ENCODE peak calls at places on chromosomes 11 and 22, in eight cellular contexts. M, C, S, X, T, Y, E and Z are unnamed samples.

GRCh38 chr22:26568207-26568706 is 21.7 kb downstream of the TPST2 start:
- DNase-seq in M (peak), C (peak), S (peak), X (peak), T (peak), Y (no peak), E (peak), Z (no peak)

GRCh38 chr11:35962373-35963138 is 18.7 kb downstream of the LDLRAD3 start:
- DNase-seq in M (no peak), C (no peak), S (no peak), X (no peak), T (no peak), Y (no peak), E (peak), Z (no peak)

GRCh38 chr11:119671048-119671447 is 58.0 kb downstream of the NECTIN1 start:
- DNase-seq in M (peak), C (peak), S (no peak), X (no peak), T (no peak), Y (no peak), E (peak), Z (peak)

GRCh38 chr11:46808804-46809431 is 37.2 kb downstream of the CKAP5 start:
- DNase-seq in M (peak), C (peak), S (peak), X (no peak), T (no peak), Y (peak), E (peak), Z (no peak)

GRCh38 chr11:109914809-109915653 is 178.2 kb upstream of the ZC3H12C start:
- DNase-seq in M (peak), C (peak), S (peak), X (no peak), T (no peak), Y (peak), E (peak), Z (peak)

GRCh38 chr11:126307706-126308105 is 3.8 kb downstream of the DCPS start:
- DNase-seq in M (peak), C (peak), S (peak), X (peak), T (peak), Y (peak), E (peak), Z (peak)

GRCh38 chr11:120811731-120812130 is 212.2 kb upstream of the TBCEL start:
- DNase-seq in M (no peak), C (no peak), S (no peak), X (no peak), T (no peak), Y (no peak), E (no peak), Z (no peak)

GRCh38 chr11:61754534-61755482 is 2.4 kb downstream of the MYRF start:
- DNase-seq in M (peak), C (peak), S (no peak), X (peak), T (no peak), Y (peak), E (peak), Z (no peak)

GRCh38 chr11:118953265-118953664 is 2.8 kb upstream of the UPK2 start:
- DNase-seq in M (peak), C (peak), S (no peak), X (peak), T (peak), Y (peak), E (peak), Z (no peak)

GRCh38 chr11:22466809-22467208 is 128.6 kb downstream of the SLC17A6 start:
- DNase-seq in M (peak), C (peak), S (peak), X (peak), T (no peak), Y (no peak), E (peak), Z (peak)

GRCh38 chr11:86977441-86978050 is 22.4 kb upstream of the FZD4 start:
- DNase-seq in M (no peak), C (no peak), S (no peak), X (no peak), T (no peak), Y (no peak), E (no peak), Z (peak)

GRCh38 chr22:41500303-41500702 is 31.4 kb downstream of the ACO2 start:
- DNase-seq in M (no peak), C (no peak), S (no peak), X (no peak), T (no peak), Y (no peak), E (no peak), Z (no peak)

GRCh38 chr22:37186228-37186996 is 1.6 kb downstream of the C1QTNF6 start:
- DNase-seq in M (peak), C (peak), S (peak), X (peak), T (peak), Y (peak), E (peak), Z (peak)

GRCh38 chr22:29700949-29701927 is 18.6 kb upstream of the CABP7 start:
- DNase-seq in M (peak), C (peak), S (no peak), X (peak), T (peak), Y (peak), E (no peak), Z (peak)

DNA sequence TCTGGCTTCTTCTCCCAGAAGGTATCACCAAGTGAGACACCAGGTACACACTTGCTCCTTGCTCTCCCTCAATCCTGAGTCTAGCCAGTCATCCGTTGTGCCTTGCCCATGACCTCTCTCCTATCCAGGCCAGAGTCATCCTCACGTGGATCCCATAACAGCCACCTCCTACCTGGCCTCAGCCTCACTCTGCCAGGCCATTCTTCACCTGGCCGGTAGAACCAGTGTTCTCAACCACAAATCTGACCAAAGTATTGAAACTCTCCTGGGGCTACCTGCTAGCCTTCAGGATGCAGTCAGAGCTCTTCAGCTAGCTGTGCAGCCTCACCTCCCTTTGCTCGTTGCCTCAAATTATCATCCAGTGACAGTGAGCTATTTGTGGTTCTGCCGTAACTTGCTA is 37.7 kb downstream of the CHRDL2 start:
- DNase-seq in M (no peak), C (no peak), S (no peak), X (no peak), T (no peak), Y (no peak), E (no peak), Z (no peak)
- H2AFZ ChIP-seq in M (no peak), C (no peak), S (no peak), X (no peak), T (no peak), Y (no peak), E (no peak), Z (no peak)

GRCh38 chr11:2089536-2090165 is 49.5 kb downstream of the IGF2 start:
- DNase-seq in M (peak), C (peak), S (peak), X (peak), T (peak), Y (peak), E (peak), Z (peak)

GRCh38 chr11:2091112-2091746 is 48.0 kb downstream of the IGF2 start:
- DNase-seq in M (no peak), C (no peak), S (no peak), X (no peak), T (peak), Y (no peak), E (no peak), Z (peak)

GRCh38 chr11:2090172-2091111 is 48.7 kb downstream of the IGF2 start:
- DNase-seq in M (no peak), C (no peak), S (no peak), X (no peak), T (peak), Y (no peak), E (no peak), Z (peak)

GRCh38 chr11:2088284-2088683 is 50.9 kb downstream of the IGF2 start:
- DNase-seq in M (no peak), C (no peak), S (no peak), X (no peak), T (peak), Y (peak), E (no peak), Z (peak)

DNA sequence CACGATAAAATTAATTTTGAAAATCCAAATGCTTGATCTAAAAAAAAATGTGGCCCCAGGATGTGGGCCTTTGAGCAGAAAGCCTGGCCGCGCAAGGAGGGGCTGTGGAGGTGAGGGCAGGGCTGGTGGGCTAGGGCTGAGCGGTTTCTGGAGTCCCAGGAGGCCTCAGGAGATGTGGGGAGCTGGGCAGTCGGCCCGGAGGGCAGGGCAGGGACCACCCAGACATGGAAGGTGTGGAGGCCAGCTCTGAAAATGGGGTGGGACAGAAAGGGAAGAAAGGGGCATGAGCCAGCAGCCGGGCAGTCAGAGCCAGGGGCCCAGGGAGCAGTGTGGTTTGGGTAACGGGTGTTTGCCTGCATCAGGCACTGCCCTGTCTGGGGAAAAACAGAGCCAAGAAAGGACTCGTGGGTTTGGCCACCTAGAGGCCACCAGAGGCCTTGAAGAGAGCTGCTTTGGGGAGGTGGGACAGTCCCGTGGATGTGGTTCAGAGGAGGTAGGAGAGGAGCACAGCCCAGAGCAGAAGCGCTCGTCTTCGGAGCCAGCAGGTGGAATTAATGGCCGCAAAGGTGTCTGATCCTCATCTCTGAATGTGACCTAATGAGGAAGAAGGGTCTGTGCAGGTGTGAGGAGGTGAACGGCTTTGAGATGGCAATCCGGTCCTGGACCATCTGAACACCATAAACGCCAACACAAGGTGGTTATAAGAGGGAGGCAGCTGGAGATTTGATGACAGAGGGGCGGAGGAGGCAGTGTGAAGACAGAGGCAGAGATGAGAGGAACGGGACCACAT is 50.2 kb downstream of the IGF2 start:
- DNase-seq in M (no peak), C (no peak), S (no peak), X (no peak), T (peak), Y (peak), E (no peak), Z (peak)
- H2AFZ ChIP-seq in M (no peak), C (peak), S (no peak), X (no peak), T (no peak), Y (no peak), E (no peak), Z (no peak)

DNA sequence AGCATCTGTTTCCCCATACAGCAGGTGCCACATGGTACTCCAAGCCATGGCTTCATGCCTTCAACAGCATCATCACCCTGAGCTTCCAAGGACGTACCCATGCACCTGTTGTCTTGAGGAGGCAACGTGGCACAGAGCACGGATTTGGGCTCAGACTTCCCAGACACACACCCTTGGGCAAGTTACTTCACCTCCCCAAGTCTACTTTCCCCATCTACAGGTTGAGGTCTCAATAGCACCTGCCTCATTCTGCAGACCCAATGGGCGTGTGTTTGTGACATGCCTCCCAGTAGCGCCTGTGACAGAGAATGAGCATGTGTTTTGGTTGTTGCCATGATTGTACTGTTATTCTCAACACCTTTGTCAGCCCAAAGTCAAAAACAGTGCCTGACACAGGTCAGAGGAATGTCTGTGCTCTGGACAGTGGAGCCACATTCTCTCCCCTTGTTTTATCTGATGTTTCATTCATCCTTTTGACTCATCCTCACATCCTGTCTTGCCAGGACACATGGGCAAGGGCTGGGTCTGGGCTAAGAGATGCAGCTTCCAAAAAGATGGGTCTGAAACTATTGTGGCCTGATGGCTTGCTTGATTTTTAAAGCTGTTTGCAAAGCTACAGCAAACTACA is 53.4 kb upstream of the CCND1 start:
- DNase-seq in M (peak), C (peak), S (peak), X (no peak), T (no peak), Y (no peak), E (no peak), Z (peak)
- H2AFZ ChIP-seq in M (no peak), C (peak), S (no peak), X (no peak), T (no peak), Y (no peak), E (no peak), Z (no peak)

DNA sequence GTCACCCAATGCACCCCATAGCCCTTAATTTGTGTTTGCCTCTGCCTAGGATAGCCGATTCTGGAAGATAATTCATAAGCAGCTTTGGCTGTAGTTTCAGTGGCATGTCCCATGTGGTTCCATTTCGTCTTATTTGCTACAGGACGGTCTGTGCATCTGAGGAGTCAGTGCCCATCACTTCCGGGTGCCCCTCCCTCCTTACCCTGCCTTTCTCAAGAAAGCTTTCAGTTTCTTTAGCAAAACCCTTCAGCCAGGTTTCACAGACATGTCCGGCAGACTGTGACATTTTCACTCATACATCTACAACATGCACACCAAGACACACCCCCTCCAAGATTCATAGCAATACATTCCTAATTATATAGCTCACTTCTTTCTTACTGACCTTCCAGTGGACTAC is 14.3 kb downstream of the TP53AIP1 start:
- DNase-seq in M (no peak), C (peak), S (no peak), X (no peak), T (no peak), Y (no peak), E (no peak), Z (peak)
- H2AFZ ChIP-seq in M (no peak), C (peak), S (no peak), X (no peak), T (no peak), Y (no peak), E (no peak), Z (no peak)

GRCh38 chr11:76629133-76629852 is 41.3 kb downstream of the LRRC32 start:
- DNase-seq in M (peak), C (peak), S (no peak), X (no peak), T (no peak), Y (no peak), E (peak), Z (peak)

GRCh38 chr11:76631566-76632308 is 38.8 kb downstream of the LRRC32 start:
- DNase-seq in M (no peak), C (no peak), S (no peak), X (no peak), T (no peak), Y (no peak), E (no peak), Z (no peak)

GRCh38 chr11:76632492-76632891 is 38.1 kb downstream of the LRRC32 start:
- DNase-seq in M (no peak), C (no peak), S (no peak), X (no peak), T (no peak), Y (no peak), E (no peak), Z (no peak)

GRCh38 chr11:76629853-76630599 is 40.5 kb downstream of the LRRC32 start:
- DNase-seq in M (no peak), C (peak), S (no peak), X (no peak), T (no peak), Y (no peak), E (peak), Z (peak)

DNA sequence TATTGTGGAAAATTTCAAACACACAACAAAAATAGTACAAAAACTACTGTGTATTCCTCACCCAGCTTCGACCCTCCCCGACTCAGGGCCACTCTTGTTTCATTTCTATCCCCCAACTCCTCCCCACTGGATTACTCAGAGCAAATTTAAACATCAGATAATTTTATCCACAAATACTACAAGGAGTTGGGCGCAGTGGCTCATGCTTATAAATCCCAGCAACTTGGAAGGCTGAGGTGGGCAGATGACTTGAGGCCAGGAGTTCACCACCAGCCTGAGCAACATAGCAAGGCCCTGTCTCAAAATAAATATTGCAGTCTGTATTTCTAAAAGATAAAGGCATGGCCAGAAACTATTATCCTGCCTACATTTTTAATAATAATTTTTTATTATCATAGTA is 39.9 kb downstream of the LRRC32 start:
- DNase-seq in M (no peak), C (no peak), S (no peak), X (no peak), T (no peak), Y (no peak), E (peak), Z (no peak)
- H2AFZ ChIP-seq in M (no peak), C (peak), S (no peak), X (peak), T (no peak), Y (peak), E (peak), Z (peak)

DNA sequence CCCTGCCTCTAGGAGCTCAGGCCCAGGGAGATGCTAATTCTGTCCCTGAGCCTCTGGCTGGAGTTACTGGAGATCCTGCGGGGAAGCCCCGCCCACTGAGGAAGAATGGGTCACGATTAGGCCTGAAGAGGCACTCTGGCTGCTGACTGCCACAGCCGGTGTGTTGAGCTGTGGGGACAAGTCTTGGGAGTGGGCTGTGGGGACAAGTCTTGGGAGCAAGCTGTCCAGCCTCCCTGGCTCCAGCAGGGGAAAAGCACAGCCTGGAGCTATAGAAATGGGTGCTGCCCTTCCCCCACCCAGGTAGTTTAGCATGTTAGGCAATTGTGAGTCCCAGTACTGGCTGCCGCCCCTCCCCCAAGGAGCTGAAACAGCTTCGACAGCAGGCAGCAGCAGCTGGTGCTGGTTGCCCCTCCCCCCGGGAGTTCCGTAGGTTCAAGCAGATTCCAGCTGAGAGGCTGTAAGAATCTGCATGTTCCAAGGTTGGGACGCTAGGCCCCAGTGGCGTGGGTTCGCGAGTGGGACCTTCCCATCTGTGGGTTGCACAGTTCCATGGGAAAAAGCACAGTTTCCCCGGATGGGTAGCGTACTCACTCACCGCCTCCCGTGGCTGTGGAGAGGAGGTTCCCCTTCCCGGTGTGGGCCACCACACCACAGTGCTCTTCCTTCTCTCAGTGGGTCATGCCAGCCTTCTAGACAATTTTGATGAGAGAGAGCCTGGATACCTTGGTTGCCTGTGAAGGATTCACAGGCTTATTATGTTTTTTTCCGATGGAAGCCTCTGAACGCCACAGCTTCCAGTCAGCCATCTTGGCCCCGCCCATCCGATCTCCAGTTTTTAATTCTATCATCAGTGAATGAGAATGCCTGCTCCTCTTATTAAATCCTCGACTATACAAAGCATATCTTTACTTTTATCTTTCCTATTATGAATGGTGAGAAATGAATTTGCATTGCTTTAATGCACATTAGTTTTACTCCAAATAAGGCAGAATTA is 61.5 kb downstream of the MSANTD4 start:
- DNase-seq in M (no peak), C (no peak), S (no peak), X (peak), T (peak), Y (peak), E (no peak), Z (no peak)
- H2AFZ ChIP-seq in M (no peak), C (no peak), S (no peak), X (peak), T (no peak), Y (peak), E (no peak), Z (no peak)

GRCh38 chr11:10309163-10310093 is 4.6 kb downstream of the ADM start:
- DNase-seq in M (peak), C (peak), S (peak), X (no peak), T (peak), Y (peak), E (peak), Z (no peak)

GRCh38 chr11:10310301-10310841 is 5.5 kb downstream of the ADM start:
- DNase-seq in M (peak), C (peak), S (peak), X (no peak), T (no peak), Y (no peak), E (peak), Z (no peak)

GRCh38 chr11:10315083-10315482 is 10.2 kb downstream of the ADM start:
- DNase-seq in M (no peak), C (no peak), S (no peak), X (no peak), T (no peak), Y (no peak), E (no peak), Z (no peak)

GRCh38 chr11:10314199-10315072 is 9.6 kb downstream of the ADM start:
- DNase-seq in M (peak), C (peak), S (peak), X (peak), T (peak), Y (peak), E (peak), Z (no peak)

GRCh38 chr11:10311802-10312201 is 6.9 kb downstream of the ADM start:
- DNase-seq in M (no peak), C (no peak), S (no peak), X (no peak), T (no peak), Y (no peak), E (no peak), Z (no peak)
- H2AFZ ChIP-seq in M (no peak), C (no peak), S (no peak), X (no peak), T (no peak), Y (no peak), E (no peak), Z (no peak)